ENCODE peak calls at places on chromosomes 1 and 21, in four cellular contexts. One of them, this sample, is unnamed.

GRCh38 chr1:3668585-3669300 is 16.4 kb downstream of the TP73 start:
- DNase-seq in posterior cingulate gyrus: peak
- DNase-seq in mucosa of descending colon: peak
- DNase-seq in activated CD4-positive, alpha-beta T cell treated with anti-CD3 and anti-CD28 coated beads, Interleukin-2, amount 50 U/mL, for 4 hours: no peak
- DNase-seq in this sample: peak

GRCh38 chr1:168035345-168035744 is 98.5 kb upstream of the MPC2 start:
- DNase-seq in posterior cingulate gyrus: no peak
- DNase-seq in mucosa of descending colon: no peak
- DNase-seq in activated CD4-positive, alpha-beta T cell treated with anti-CD3 and anti-CD28 coated beads, Interleukin-2, amount 50 U/mL, for 4 hours: no peak
- DNase-seq in this sample: no peak

GRCh38 chr1:219883400-219884332 is 44.7 kb downstream of the SLC30A10 start:
- DNase-seq in posterior cingulate gyrus: no peak
- DNase-seq in mucosa of descending colon: no peak
- DNase-seq in activated CD4-positive, alpha-beta T cell treated with anti-CD3 and anti-CD28 coated beads, Interleukin-2, amount 50 U/mL, for 4 hours: no peak
- DNase-seq in this sample: no peak

GRCh38 chr1:109248797-109249629 is at the start of gene CELSR2:
- DNase-seq in posterior cingulate gyrus: peak
- DNase-seq in mucosa of descending colon: peak
- DNase-seq in activated CD4-positive, alpha-beta T cell treated with anti-CD3 and anti-CD28 coated beads, Interleukin-2, amount 50 U/mL, for 4 hours: peak
- DNase-seq in this sample: peak

GRCh38 chr1:218345673-218346390 is 696 bp downstream of the TGFB2 start:
- DNase-seq in posterior cingulate gyrus: peak
- DNase-seq in mucosa of descending colon: peak
- DNase-seq in activated CD4-positive, alpha-beta T cell treated with anti-CD3 and anti-CD28 coated beads, Interleukin-2, amount 50 U/mL, for 4 hours: peak
- DNase-seq in this sample: peak

GRCh38 chr21:39849014-39849655 is 18.1 kb upstream of the PCP4 start:
- DNase-seq in posterior cingulate gyrus: no peak
- DNase-seq in mucosa of descending colon: no peak
- DNase-seq in activated CD4-positive, alpha-beta T cell treated with anti-CD3 and anti-CD28 coated beads, Interleukin-2, amount 50 U/mL, for 4 hours: no peak
- DNase-seq in this sample: no peak

GRCh38 chr1:31984419-31985347 is 29.0 kb upstream of the KHDRBS1 start:
- DNase-seq in posterior cingulate gyrus: no peak
- DNase-seq in mucosa of descending colon: no peak
- DNase-seq in activated CD4-positive, alpha-beta T cell treated with anti-CD3 and anti-CD28 coated beads, Interleukin-2, amount 50 U/mL, for 4 hours: peak
- DNase-seq in this sample: no peak

GRCh38 chr1:50829010-50829958 is 130.8 kb downstream of the FAF1 start:
- DNase-seq in posterior cingulate gyrus: no peak
- DNase-seq in mucosa of descending colon: no peak
- DNase-seq in activated CD4-positive, alpha-beta T cell treated with anti-CD3 and anti-CD28 coated beads, Interleukin-2, amount 50 U/mL, for 4 hours: no peak
- DNase-seq in this sample: no peak

GRCh38 chr1:228496084-228496483 is 8.9 kb downstream of the RNF187 start:
- DNase-seq in posterior cingulate gyrus: no peak
- DNase-seq in mucosa of descending colon: no peak
- DNase-seq in activated CD4-positive, alpha-beta T cell treated with anti-CD3 and anti-CD28 coated beads, Interleukin-2, amount 50 U/mL, for 4 hours: no peak
- DNase-seq in this sample: no peak

GRCh38 chr1:213988639-213989070 is 882 bp downstream of the PROX1 start:
- DNase-seq in posterior cingulate gyrus: no peak
- DNase-seq in mucosa of descending colon: no peak
- DNase-seq in activated CD4-positive, alpha-beta T cell treated with anti-CD3 and anti-CD28 coated beads, Interleukin-2, amount 50 U/mL, for 4 hours: no peak
- DNase-seq in this sample: no peak

GRCh38 chr1:27438621-27439061 is 46.2 kb downstream of the GPR3 start:
- DNase-seq in posterior cingulate gyrus: no peak
- DNase-seq in mucosa of descending colon: no peak
- DNase-seq in activated CD4-positive, alpha-beta T cell treated with anti-CD3 and anti-CD28 coated beads, Interleukin-2, amount 50 U/mL, for 4 hours: no peak
- DNase-seq in this sample: no peak

GRCh38 chr1:236163460-236164153 is 21.3 kb downstream of the GPR137B start:
- DNase-seq in posterior cingulate gyrus: no peak
- DNase-seq in mucosa of descending colon: no peak
- DNase-seq in activated CD4-positive, alpha-beta T cell treated with anti-CD3 and anti-CD28 coated beads, Interleukin-2, amount 50 U/mL, for 4 hours: no peak
- DNase-seq in this sample: no peak

GRCh38 chr1:181111559-181111958 is 23.1 kb downstream of the IER5 start:
- DNase-seq in posterior cingulate gyrus: no peak
- DNase-seq in mucosa of descending colon: no peak
- DNase-seq in activated CD4-positive, alpha-beta T cell treated with anti-CD3 and anti-CD28 coated beads, Interleukin-2, amount 50 U/mL, for 4 hours: no peak
- DNase-seq in this sample: no peak

GRCh38 chr1:218377143-218377660 is 32.1 kb downstream of the TGFB2 start:
- DNase-seq in posterior cingulate gyrus: no peak
- DNase-seq in mucosa of descending colon: no peak
- DNase-seq in activated CD4-positive, alpha-beta T cell treated with anti-CD3 and anti-CD28 coated beads, Interleukin-2, amount 50 U/mL, for 4 hours: peak
- DNase-seq in this sample: no peak

GRCh38 chr1:119001181-119002018 is 13.3 kb upstream of the TBX15 start:
- DNase-seq in posterior cingulate gyrus: no peak
- DNase-seq in mucosa of descending colon: no peak
- DNase-seq in activated CD4-positive, alpha-beta T cell treated with anti-CD3 and anti-CD28 coated beads, Interleukin-2, amount 50 U/mL, for 4 hours: no peak
- DNase-seq in this sample: no peak

GRCh38 chr1:31655756-31656155 is 11.1 kb upstream of the PEF1 start:
- DNase-seq in posterior cingulate gyrus: no peak
- DNase-seq in mucosa of descending colon: no peak
- DNase-seq in activated CD4-positive, alpha-beta T cell treated with anti-CD3 and anti-CD28 coated beads, Interleukin-2, amount 50 U/mL, for 4 hours: no peak
- DNase-seq in this sample: no peak

GRCh38 chr1:79204774-79205173 is 198.2 kb upstream of the ADGRL4 start:
- DNase-seq in posterior cingulate gyrus: no peak
- DNase-seq in mucosa of descending colon: no peak
- DNase-seq in activated CD4-positive, alpha-beta T cell treated with anti-CD3 and anti-CD28 coated beads, Interleukin-2, amount 50 U/mL, for 4 hours: no peak
- DNase-seq in this sample: no peak

GRCh38 chr1:89962742-89963075 is 32.2 kb upstream of the ZNF326 start:
- DNase-seq in posterior cingulate gyrus: no peak
- DNase-seq in mucosa of descending colon: no peak
- DNase-seq in activated CD4-positive, alpha-beta T cell treated with anti-CD3 and anti-CD28 coated beads, Interleukin-2, amount 50 U/mL, for 4 hours: no peak
- DNase-seq in this sample: no peak

GRCh38 chr1:23664837-23665795 is 26.5 kb upstream of the RPL11 start:
- DNase-seq in posterior cingulate gyrus: no peak
- DNase-seq in mucosa of descending colon: no peak
- DNase-seq in activated CD4-positive, alpha-beta T cell treated with anti-CD3 and anti-CD28 coated beads, Interleukin-2, amount 50 U/mL, for 4 hours: no peak
- DNase-seq in this sample: no peak

GRCh38 chr1:100292711-100293110 is 26.7 kb downstream of the RTCA start:
- DNase-seq in posterior cingulate gyrus: no peak
- DNase-seq in mucosa of descending colon: no peak
- DNase-seq in activated CD4-positive, alpha-beta T cell treated with anti-CD3 and anti-CD28 coated beads, Interleukin-2, amount 50 U/mL, for 4 hours: no peak
- DNase-seq in this sample: no peak

GRCh38 chr1:200379431-200379755 is 30.4 kb downstream of the ZNF281 start:
- DNase-seq in posterior cingulate gyrus: no peak
- DNase-seq in mucosa of descending colon: no peak
- DNase-seq in activated CD4-positive, alpha-beta T cell treated with anti-CD3 and anti-CD28 coated beads, Interleukin-2, amount 50 U/mL, for 4 hours: no peak
- DNase-seq in this sample: no peak

GRCh38 chr21:32524010-32524719 is 61.2 kb downstream of the TCP10L start:
- DNase-seq in posterior cingulate gyrus: no peak
- DNase-seq in mucosa of descending colon: no peak
- DNase-seq in activated CD4-positive, alpha-beta T cell treated with anti-CD3 and anti-CD28 coated beads, Interleukin-2, amount 50 U/mL, for 4 hours: no peak
- DNase-seq in this sample: no peak

GRCh38 chr1:53390261-53390660 is 62.4 kb upstream of the LRP8 start:
- DNase-seq in posterior cingulate gyrus: peak
- DNase-seq in mucosa of descending colon: peak
- DNase-seq in activated CD4-positive, alpha-beta T cell treated with anti-CD3 and anti-CD28 coated beads, Interleukin-2, amount 50 U/mL, for 4 hours: no peak
- DNase-seq in this sample: peak

GRCh38 chr1:20342294-20343148 is 51.8 kb downstream of the VWA5B1 start:
- DNase-seq in posterior cingulate gyrus: no peak
- DNase-seq in mucosa of descending colon: no peak
- DNase-seq in activated CD4-positive, alpha-beta T cell treated with anti-CD3 and anti-CD28 coated beads, Interleukin-2, amount 50 U/mL, for 4 hours: no peak
- DNase-seq in this sample: no peak

GRCh38 chr1:226519741-226520598 is 28.6 kb upstream of the STUM start:
- DNase-seq in posterior cingulate gyrus: no peak
- DNase-seq in mucosa of descending colon: no peak
- DNase-seq in activated CD4-positive, alpha-beta T cell treated with anti-CD3 and anti-CD28 coated beads, Interleukin-2, amount 50 U/mL, for 4 hours: no peak
- DNase-seq in this sample: no peak

GRCh38 chr1:24266398-24266941 is 52.7 kb upstream of the GRHL3 start:
- DNase-seq in posterior cingulate gyrus: no peak
- DNase-seq in mucosa of descending colon: no peak
- DNase-seq in activated CD4-positive, alpha-beta T cell treated with anti-CD3 and anti-CD28 coated beads, Interleukin-2, amount 50 U/mL, for 4 hours: no peak
- DNase-seq in this sample: no peak

This sample was measured in anterior cingulate cortex.